ENCODE peak calls at places on chromosomes 5 and 9, in four cellular contexts. L, J, Q and W are unnamed samples.

GRCh38 chr9:129312251-129312650 is 134.2 kb upstream of the IER5L start:
- DNase-seq in L (no peak), J (no peak), Q (peak), W (no peak)

GRCh38 chr5:138716456-138716924 is 36.7 kb upstream of the CTNNA1 start:
- DNase-seq in L (no peak), J (peak), Q (no peak), W (no peak)

GRCh38 chr5:173454764-173455598 is 126.8 kb upstream of the STC2 start:
- DNase-seq in L (no peak), J (peak), Q (no peak), W (peak)

GRCh38 chr5:73280821-73281746 is 108.1 kb downstream of the TMEM174 start:
- DNase-seq in L (no peak), J (peak), Q (no peak), W (no peak)

GRCh38 chr5:130715541-130715940 is 449.5 kb downstream of the HINT1 start:
- DNase-seq in L (no peak), J (no peak), Q (no peak), W (no peak)

GRCh38 chr5:39760385-39761198 is 335.8 kb upstream of the DAB2 start:
- DNase-seq in L (no peak), J (peak), Q (no peak), W (no peak)

GRCh38 chr5:40754381-40755092 is 1.2 kb downstream of the TTC33 start:
- DNase-seq in L (no peak), J (no peak), Q (no peak), W (peak)

GRCh38 chr5:15008476-15008875 is 136.9 kb upstream of the ANKH start:
- DNase-seq in L (no peak), J (peak), Q (peak), W (no peak)

GRCh38 chr5:172806897-172807672 is 27.0 kb upstream of the ERGIC1 start:
- DNase-seq in L (peak), J (peak), Q (peak), W (peak)

GRCh38 chr9:134619456-134619982 is 22.1 kb upstream of the COL5A1 start:
- DNase-seq in L (no peak), J (no peak), Q (peak), W (no peak)

GRCh38 chr9:111178361-111179043 is 140.2 kb upstream of the LPAR1 start:
- DNase-seq in L (no peak), J (peak), Q (no peak), W (no peak)

GRCh38 chr5:90866915-90867715 is 308.5 kb downstream of the ADGRV1 start:
- DNase-seq in L (no peak), J (peak), Q (no peak), W (peak)

GRCh38 chr5:142881727-142882126 is 111.5 kb downstream of the ARHGAP26 start:
- DNase-seq in L (no peak), J (no peak), Q (no peak), W (no peak)

GRCh38 chr5:1881731-1882336 is 891 bp downstream of the IRX4 start:
- DNase-seq in L (no peak), J (no peak), Q (no peak), W (no peak)

GRCh38 chr5:164799391-164799790 is 1294.0 kb downstream of the MAT2B start:
- DNase-seq in L (no peak), J (no peak), Q (no peak), W (no peak)

GRCh38 chr9:126546036-126546435 is 67.7 kb upstream of the LMX1B start:
- DNase-seq in L (no peak), J (no peak), Q (no peak), W (no peak)

GRCh38 chr5:23466401-23466886 is 41.0 kb upstream of the PRDM9 start:
- DNase-seq in L (no peak), J (peak), Q (no peak), W (no peak)

GRCh38 chr9:95477441-95477840 is 39.3 kb downstream of the PTCH1 start:
- DNase-seq in L (no peak), J (no peak), Q (no peak), W (no peak)

GRCh38 chr9:83977196-83977595 is 2.8 kb downstream of the HNRNPK start:
- DNase-seq in L (no peak), J (no peak), Q (no peak), W (peak)

GRCh38 chr9:83981126-83981871 is 694 bp downstream of the RMI1 start:
- DNase-seq in L (no peak), J (peak), Q (no peak), W (peak)

GRCh38 chr9:83980395-83981125 is at the start of gene RMI1:
- DNase-seq in L (peak), J (peak), Q (peak), W (peak)

GRCh38 chr9:83978992-83979811 is 813 bp downstream of the HNRNPK start:
- DNase-seq in L (peak), J (peak), Q (peak), W (peak)

GRCh38 chr9:83979812-83980394 is at the start of gene HNRNPK:
- DNase-seq in L (peak), J (peak), Q (peak), W (peak)
- TF ChIP-seq POLR2A in L (no peak), J (no peak), Q (peak), W (no peak)

DNA sequence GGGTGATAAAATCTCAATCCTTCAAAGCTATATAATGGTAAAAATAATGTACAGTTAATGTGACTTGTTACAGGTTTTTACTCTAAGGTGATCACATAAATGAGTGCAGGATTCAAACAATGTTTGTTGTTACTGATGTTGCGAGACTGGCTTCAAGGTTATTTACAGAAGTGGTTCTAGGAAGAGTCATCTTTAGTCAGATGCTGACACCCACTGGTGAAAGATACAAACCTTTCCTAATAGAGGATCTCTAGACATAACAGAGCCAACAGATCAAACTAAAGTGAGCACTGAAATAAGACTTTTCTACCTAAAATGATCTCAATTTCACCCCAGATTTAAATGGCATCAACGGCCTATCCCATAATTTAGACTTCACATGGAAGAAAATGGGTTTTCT is 20.2 kb downstream of the ARSB start:
- DNase-seq in L (no peak), J (peak), Q (no peak), W (peak)
- TF ChIP-seq POLR2A in L (no peak), J (no peak), Q (no peak), W (no peak)

GRCh38 chr9:26954050-26954508 is 2.1 kb upstream of the IFT74 start:
- DNase-seq in L (no peak), J (no peak), Q (no peak), W (peak)
- TF ChIP-seq POLR2A in L (no peak), J (no peak), Q (no peak), W (peak)

GRCh38 chr5:55535199-55535905 is 588 bp upstream of the PLPP1 start:
- DNase-seq in L (no peak), J (peak), Q (no peak), W (no peak)
- TF ChIP-seq POLR2A in L (no peak), J (no peak), Q (peak), W (no peak)

GRCh38 chr5:169356811-169357210 is 55.9 kb upstream of the SLIT3 start:
- DNase-seq in L (no peak), J (no peak), Q (no peak), W (no peak)
- TF ChIP-seq POLR2A in L (no peak), J (no peak), Q (no peak), W (no peak)

GRCh38 chr9:26945591-26945990 is 1.5 kb downstream of the PLAA start:
- DNase-seq in L (no peak), J (no peak), Q (no peak), W (peak)

GRCh38 chr9:26950521-26950920 is 3.5 kb upstream of the PLAA start:
- DNase-seq in L (no peak), J (no peak), Q (no peak), W (peak)

GRCh38 chr9:26947736-26948135 is 694 bp upstream of the PLAA start:
- DNase-seq in L (no peak), J (no peak), Q (no peak), W (peak)

GRCh38 chr9:26949604-26950003 is 2.6 kb upstream of the PLAA start:
- DNase-seq in L (no peak), J (peak), Q (no peak), W (peak)

GRCh38 chr9:26946753-26947727 is at the start of gene PLAA:
- DNase-seq in L (peak), J (peak), Q (peak), W (peak)
- TF ChIP-seq POLR2A in L (peak), J (no peak), Q (no peak), W (peak)

GRCh38 chr9:37645903-37646506 is 4.7 kb upstream of the FRMPD1 start:
- DNase-seq in L (no peak), J (no peak), Q (no peak), W (no peak)
- TF ChIP-seq POLR2A in L (no peak), J (no peak), Q (no peak), W (no peak)

GRCh38 chr9:27595733-27596132 is 22.5 kb upstream of the C9orf72 start:
- DNase-seq in L (no peak), J (no peak), Q (no peak), W (no peak)

GRCh38 chr9:27586200-27586599 is 12.9 kb upstream of the C9orf72 start:
- DNase-seq in L (no peak), J (no peak), Q (no peak), W (no peak)

GRCh38 chr9:27590636-27591035 is 17.4 kb upstream of the C9orf72 start:
- DNase-seq in L (no peak), J (no peak), Q (no peak), W (no peak)

GRCh38 chr9:27591093-27591492 is 17.8 kb upstream of the C9orf72 start:
- DNase-seq in L (no peak), J (no peak), Q (no peak), W (no peak)
- TF ChIP-seq POLR2A in L (no peak), J (no peak), Q (no peak), W (no peak)

GRCh38 chr5:80963966-80964481 is 3.9 kb downstream of the RASGRF2 start:
- DNase-seq in L (no peak), J (no peak), Q (no peak), W (no peak)

GRCh38 chr5:80964919-80965318 is 4.8 kb downstream of the RASGRF2 start:
- DNase-seq in L (no peak), J (no peak), Q (no peak), W (no peak)

GRCh38 chr5:80963521-80963895 is 3.3 kb downstream of the RASGRF2 start:
- DNase-seq in L (no peak), J (no peak), Q (no peak), W (no peak)

GRCh38 chr5:80964491-80964890 is 4.3 kb downstream of the RASGRF2 start:
- DNase-seq in L (no peak), J (no peak), Q (no peak), W (no peak)

DNA sequence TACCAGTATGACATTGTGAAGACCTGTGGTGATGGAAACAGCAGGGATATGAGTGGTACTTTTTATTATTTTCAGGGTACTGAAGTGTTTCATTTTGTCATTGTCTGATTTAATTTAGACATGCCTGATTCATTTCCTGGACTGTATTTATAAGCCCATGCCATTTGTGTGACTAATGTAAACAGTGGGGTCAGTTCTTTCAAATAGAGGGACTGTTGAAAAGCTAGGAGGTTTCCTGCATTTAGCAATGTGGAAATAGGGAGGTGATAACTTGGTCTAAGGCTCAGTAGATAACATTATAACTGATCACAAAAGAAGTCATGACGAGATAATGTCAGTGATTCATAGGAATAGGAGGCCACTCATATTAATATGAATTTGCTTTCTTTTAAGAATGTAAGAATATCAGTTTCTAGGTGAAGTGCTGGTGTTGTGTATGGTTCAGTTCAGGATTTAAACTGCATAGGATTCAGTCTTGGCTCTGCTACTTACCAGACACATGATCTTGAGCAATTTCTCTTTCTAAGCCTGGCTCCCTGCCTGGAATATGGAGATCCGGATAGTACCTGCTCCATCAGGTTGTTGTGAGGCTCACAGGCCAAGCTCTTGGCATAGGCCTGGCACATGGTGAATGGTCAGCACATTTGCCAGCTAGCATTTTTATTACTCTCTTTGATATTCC is 7.5 kb downstream of the RASGRF2 start:
- DNase-seq in L (no peak), J (peak), Q (no peak), W (no peak)
- TF ChIP-seq POLR2A in L (no peak), J (no peak), Q (no peak), W (no peak)

DNA sequence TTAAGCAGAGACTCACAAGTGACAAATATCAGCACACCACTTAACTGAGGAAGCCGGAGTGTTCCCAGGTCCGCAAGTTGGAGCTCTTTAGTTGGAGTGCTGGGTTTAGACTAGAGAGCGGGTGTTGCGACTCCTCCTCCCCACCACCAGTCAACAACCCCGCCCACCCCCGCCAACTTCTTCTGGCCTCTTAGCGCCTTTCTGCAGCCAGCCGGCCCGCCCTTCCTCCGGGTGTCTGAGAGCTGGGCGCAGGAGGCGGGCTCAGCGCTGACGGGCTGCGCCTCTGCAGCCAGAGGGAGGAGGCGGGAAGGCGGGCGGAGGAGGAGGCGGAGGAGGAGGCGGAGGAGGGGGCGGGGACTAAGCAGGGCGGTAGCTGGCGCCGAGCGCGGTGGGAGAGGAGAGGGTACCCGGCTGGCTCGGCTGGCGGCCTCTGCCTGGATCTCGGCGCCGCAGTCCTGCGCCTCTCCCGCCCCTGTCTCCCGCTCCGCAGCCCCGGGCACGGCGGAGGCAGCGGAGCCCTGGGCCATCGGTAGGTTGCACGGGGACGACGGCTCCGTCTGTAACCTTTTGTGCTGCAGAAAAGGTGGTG is at the start of gene MACIR:
- DNase-seq in L (peak), J (peak), Q (peak), W (peak)
- TF ChIP-seq POLR2A in L (no peak), J (peak), Q (no peak), W (peak)